ENCODE peak calls at places on chromosomes 13 and 19, in six cellular contexts. E is hypothalamus; M is epithelial cell of prostate; Z is stimulated activated CD4-positive, alpha-beta T cell treated with anti-CD3 and anti-CD28 coated beads, Interleukin-15, amount 100 ng/mL, for 1 hour; F is activated T-cell treated with anti-CD3 and anti-CD28 coated beads for 1 hour; P is iPS DF 6.9. K is an unnamed sample.
A peak's percentile ranks its signal among the peaks of the same experiment; 100 is the strongest.

GRCh38 chr19:42289556-42290041 is 12.3 kb upstream of the PRR19 start:
- DNase-seq in M (no peak), E (no peak), Z (no peak), P (no peak), F (no peak), K (no peak)

GRCh38 chr19:33622505-33622808 is 704 bp downstream of the CHST8 start:
- DNase-seq in E (no peak), M (no peak), P (no peak), F (no peak), Z (no peak), K (no peak)

GRCh38 chr19:3546119-3546518 is 7.1 kb downstream of the TEKTIP1 start:
- DNase-seq in E (no peak), M (no peak), P (no peak), Z (no peak), F (no peak), K (no peak)

GRCh38 chr13:106376411-106377112 is 158.9 kb downstream of the EFNB2 start:
- DNase-seq in P (no peak), E (no peak), Z (no peak), F (no peak), M (peak; percentile 67), K (no peak)

GRCh38 chr19:1833540-1833939 is 14.7 kb downstream of the REXO1 start:
- DNase-seq in M (no peak), P (no peak), E (peak; percentile 36), F (no peak), Z (no peak), K (no peak)

GRCh38 chr13:78298657-78299056 is 304.7 kb downstream of the POU4F1 start:
- DNase-seq in P (no peak), E (no peak), M (peak; percentile 3), F (no peak), Z (no peak), K (no peak)

GRCh38 chr19:2237869-2238153 is 1.2 kb downstream of the SF3A2 start:
- DNase-seq in E (no peak), Z (no peak), F (no peak), M (no peak), P (no peak), K (no peak)

GRCh38 chr19:16455489-16455888 is 16.3 kb downstream of the EPS15L1 start:
- DNase-seq in P (no peak), F (no peak), E (no peak), Z (no peak), M (no peak), K (no peak)

GRCh38 chr19:7602240-7602934 is 6.7 kb downstream of the CAMSAP3 start:
- DNase-seq in E (no peak), F (no peak), P (no peak), Z (no peak), M (no peak), K (no peak)

GRCh38 chr19:48123907-48124675 is 13.5 kb upstream of the PLA2G4C start:
- DNase-seq in P (no peak), Z (no peak), M (peak; percentile 84), F (no peak), E (no peak), K (no peak)

GRCh38 chr13:33816912-33817311 is 1.0 kb upstream of the RFC3 start:
- DNase-seq in Z (no peak), M (no peak), F (no peak), P (no peak), E (no peak), K (no peak)

GRCh38 chr19:18743281-18743825 is 47.8 kb downstream of the COMP start:
- DNase-seq in E (no peak), M (no peak), Z (no peak), F (no peak), P (no peak), K (no peak)

GRCh38 chr13:29193083-29193482 is 372.9 kb downstream of the MTUS2 start:
- DNase-seq in M (no peak), P (no peak), E (no peak), Z (no peak), F (no peak), K (no peak)